ENCODE peak calls at places on chromosomes 7 and 10, in six cellular contexts. One of them, this sample, is unnamed.

GRCh38 chr10:5684971-5685763 is 529 bp downstream of the TASOR2 start:
- DNase-seq in transverse colon: peak
- DNase-seq in GM12878: peak
- DNase-seq in spleen: peak
- DNase-seq in H1: peak
- DNase-seq in stomach: peak
- DNase-seq in this sample: peak

GRCh38 chr10:69338133-69338456 is 59.8 kb downstream of the HK1 start:
- DNase-seq in H1: no peak
- DNase-seq in spleen: no peak
- DNase-seq in transverse colon: no peak
- DNase-seq in stomach: no peak
- DNase-seq in GM12878: no peak
- DNase-seq in this sample: no peak

GRCh38 chr7:134509010-134509409 is 18.4 kb upstream of the AKR1B10 start:
- DNase-seq in stomach: no peak
- DNase-seq in spleen: no peak
- DNase-seq in transverse colon: no peak
- DNase-seq in GM12878: no peak
- DNase-seq in H1: no peak
- DNase-seq in this sample: no peak

GRCh38 chr10:48634198-48634983 is 29.5 kb upstream of the ARHGAP22 start:
- DNase-seq in transverse colon: peak
- DNase-seq in spleen: peak
- DNase-seq in GM12878: peak
- DNase-seq in stomach: no peak
- DNase-seq in H1: no peak
- DNase-seq in this sample: no peak

GRCh38 chr7:42238709-42239395 is 1.8 kb upstream of the GLI3 start:
- DNase-seq in stomach: no peak
- DNase-seq in GM12878: no peak
- DNase-seq in H1: no peak
- DNase-seq in spleen: no peak
- DNase-seq in transverse colon: peak
- DNase-seq in this sample: no peak

GRCh38 chr10:127935115-127935561 is 28.2 kb downstream of the PTPRE start:
- DNase-seq in transverse colon: no peak
- DNase-seq in stomach: no peak
- DNase-seq in H1: no peak
- DNase-seq in spleen: no peak
- DNase-seq in GM12878: no peak
- DNase-seq in this sample: no peak

GRCh38 chr7:16078076-16078952 is 343.0 kb downstream of the CRPPA start:
- DNase-seq in spleen: no peak
- DNase-seq in transverse colon: no peak
- DNase-seq in GM12878: no peak
- DNase-seq in H1: no peak
- DNase-seq in stomach: no peak
- DNase-seq in this sample: peak

GRCh38 chr10:75647675-75648074 is 216.3 kb downstream of the LRMDA start:
- DNase-seq in stomach: no peak
- DNase-seq in transverse colon: no peak
- DNase-seq in spleen: no peak
- DNase-seq in H1: no peak
- DNase-seq in GM12878: no peak
- DNase-seq in this sample: no peak

GRCh38 chr10:76255241-76255640 is 823.8 kb downstream of the LRMDA start:
- DNase-seq in H1: no peak
- DNase-seq in stomach: no peak
- DNase-seq in GM12878: no peak
- DNase-seq in spleen: no peak
- DNase-seq in transverse colon: no peak
- DNase-seq in this sample: no peak

GRCh38 chr10:18658301-18658991 is 785 bp upstream of the ARL5B start:
- DNase-seq in GM12878: peak
- DNase-seq in transverse colon: peak
- DNase-seq in H1: no peak
- DNase-seq in spleen: peak
- DNase-seq in stomach: no peak
- DNase-seq in this sample: no peak

GRCh38 chr10:70052462-70053211 is at the start of gene MACROH2A2:
- DNase-seq in stomach: peak
- DNase-seq in transverse colon: peak
- DNase-seq in H1: peak
- DNase-seq in GM12878: no peak
- DNase-seq in spleen: no peak
- DNase-seq in this sample: peak

GRCh38 chr7:129095258-129095657 is 40.3 kb upstream of the TNPO3 start:
- DNase-seq in GM12878: peak
- DNase-seq in H1: no peak
- DNase-seq in spleen: no peak
- DNase-seq in stomach: no peak
- DNase-seq in transverse colon: peak
- DNase-seq in this sample: no peak

GRCh38 chr7:83908526-83908925 is 259.6 kb upstream of the SEMA3E start:
- DNase-seq in transverse colon: no peak
- DNase-seq in GM12878: no peak
- DNase-seq in spleen: no peak
- DNase-seq in stomach: no peak
- DNase-seq in H1: no peak
- DNase-seq in this sample: no peak

GRCh38 chr10:78474743-78475142 is 441.1 kb downstream of the RPS24 start:
- DNase-seq in stomach: no peak
- DNase-seq in H1: no peak
- DNase-seq in spleen: no peak
- DNase-seq in transverse colon: no peak
- DNase-seq in GM12878: no peak
- DNase-seq in this sample: no peak

GRCh38 chr7:26860361-26860760 is 4.0 kb downstream of the SKAP2 start:
- DNase-seq in stomach: no peak
- DNase-seq in GM12878: no peak
- DNase-seq in spleen: no peak
- DNase-seq in H1: no peak
- DNase-seq in transverse colon: peak
- DNase-seq in this sample: peak

GRCh38 chr7:150402671-150403321 is 23.7 kb downstream of the ZNF775 start:
- DNase-seq in GM12878: no peak
- DNase-seq in spleen: no peak
- DNase-seq in transverse colon: peak
- DNase-seq in H1: no peak
- DNase-seq in stomach: peak
- DNase-seq in this sample: no peak

GRCh38 chr10:73810358-73810734 is 1.1 kb downstream of the NDST2 start:
- DNase-seq in transverse colon: no peak
- DNase-seq in stomach: no peak
- DNase-seq in GM12878: no peak
- DNase-seq in H1: no peak
- DNase-seq in spleen: no peak
- DNase-seq in this sample: no peak

GRCh38 chr10:73812662-73813061 is 1.3 kb upstream of the NDST2 start:
- DNase-seq in GM12878: no peak
- DNase-seq in transverse colon: no peak
- DNase-seq in H1: no peak
- DNase-seq in spleen: peak
- DNase-seq in stomach: no peak
- DNase-seq in this sample: no peak

GRCh38 chr10:73813333-73813732 is 1.9 kb upstream of the NDST2 start:
- DNase-seq in transverse colon: no peak
- DNase-seq in H1: no peak
- DNase-seq in stomach: no peak
- DNase-seq in GM12878: no peak
- DNase-seq in spleen: peak
- DNase-seq in this sample: no peak

GRCh38 chr10:73809061-73809818 is 2.2 kb downstream of the NDST2 start:
- DNase-seq in GM12878: no peak
- DNase-seq in spleen: no peak
- DNase-seq in H1: no peak
- DNase-seq in stomach: no peak
- DNase-seq in transverse colon: no peak
- DNase-seq in this sample: no peak

DNA sequence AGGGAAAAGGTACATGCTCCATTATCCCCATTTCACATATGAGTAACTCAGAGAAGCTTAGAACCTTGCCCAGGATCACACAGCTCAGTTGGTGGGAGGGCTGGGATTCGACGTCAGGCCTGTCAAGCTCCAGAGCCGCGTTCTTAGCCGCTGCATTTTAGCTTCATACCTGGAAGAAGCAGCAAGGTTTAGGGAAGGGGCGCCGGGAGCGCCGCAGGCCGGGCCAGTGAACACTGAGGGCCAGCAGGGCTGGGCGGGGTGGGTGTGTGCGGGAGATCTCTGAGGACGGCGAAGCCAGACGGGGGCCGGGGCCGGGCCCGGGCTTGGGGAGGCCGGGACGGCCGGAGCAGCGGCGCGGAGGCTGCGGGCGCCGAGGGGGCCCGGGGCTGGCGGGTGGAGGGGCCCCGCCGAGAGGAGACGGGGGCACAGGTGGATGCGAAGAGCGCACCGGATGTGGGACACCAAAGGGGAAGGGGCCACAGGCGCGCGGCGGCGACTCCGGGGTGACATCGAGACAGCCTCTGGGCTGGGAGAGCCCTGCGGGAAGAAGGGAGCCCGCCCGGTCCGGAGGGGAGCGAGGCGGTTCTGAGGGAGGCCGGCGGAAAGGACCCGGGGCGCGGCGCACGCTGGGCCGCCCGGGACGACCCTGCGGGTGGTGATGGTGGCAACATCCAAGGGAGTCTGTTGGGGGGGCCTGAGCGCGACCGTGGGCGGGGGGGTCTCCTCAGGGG is 498 bp downstream of the NDST2 start:
- DNase-seq in stomach: peak
- DNase-seq in GM12878: no peak
- DNase-seq in H1: peak
- DNase-seq in spleen: peak
- DNase-seq in transverse colon: peak
- DNase-seq in this sample: no peak
- TF ChIP-seq POLR2AphosphoS5 in stomach: no peak
- TF ChIP-seq POLR2AphosphoS5 in GM12878: no peak
- TF ChIP-seq POLR2AphosphoS5 in H1: no peak
- TF ChIP-seq POLR2AphosphoS5 in spleen: no peak
- TF ChIP-seq POLR2AphosphoS5 in transverse colon: no peak
- TF ChIP-seq POLR2AphosphoS5 in this sample: no peak

GRCh38 chr10:117736655-117737054 is 194.1 kb downstream of the EMX2 start:
- DNase-seq in H1: no peak
- DNase-seq in GM12878: no peak
- DNase-seq in spleen: no peak
- DNase-seq in transverse colon: no peak
- DNase-seq in stomach: no peak
- DNase-seq in this sample: peak
- TF ChIP-seq POLR2AphosphoS5 in H1: no peak
- TF ChIP-seq POLR2AphosphoS5 in GM12878: no peak
- TF ChIP-seq POLR2AphosphoS5 in spleen: no peak
- TF ChIP-seq POLR2AphosphoS5 in transverse colon: no peak
- TF ChIP-seq POLR2AphosphoS5 in stomach: no peak
- TF ChIP-seq POLR2AphosphoS5 in this sample: no peak

GRCh38 chr7:668139-668871 is 58.2 kb upstream of the DNAAF5 start:
- DNase-seq in spleen: peak
- DNase-seq in transverse colon: peak
- DNase-seq in stomach: no peak
- DNase-seq in GM12878: no peak
- DNase-seq in H1: no peak
- DNase-seq in this sample: no peak
- TF ChIP-seq POLR2AphosphoS5 in spleen: no peak
- TF ChIP-seq POLR2AphosphoS5 in transverse colon: peak
- TF ChIP-seq POLR2AphosphoS5 in stomach: no peak
- TF ChIP-seq POLR2AphosphoS5 in GM12878: no peak
- TF ChIP-seq POLR2AphosphoS5 in H1: no peak
- TF ChIP-seq POLR2AphosphoS5 in this sample: no peak

DNA sequence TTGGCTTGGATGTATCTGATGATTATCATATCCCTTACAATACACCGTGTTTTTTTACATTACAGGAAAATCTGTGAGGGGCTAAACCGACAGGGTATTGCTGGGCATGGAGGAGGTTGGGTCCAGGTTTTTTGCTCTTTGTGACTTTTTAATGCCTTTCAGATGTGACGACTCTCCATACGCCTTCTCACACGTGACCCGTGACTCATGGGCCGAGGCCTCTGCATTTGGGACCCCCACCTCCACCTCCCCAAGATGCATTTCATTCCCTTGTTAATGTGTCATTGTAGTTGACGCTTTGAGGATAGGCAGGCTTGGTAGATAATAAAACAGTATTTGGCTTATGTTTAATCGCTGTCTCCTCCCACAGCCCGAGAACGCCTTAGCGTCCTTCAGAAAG is 95.3 kb downstream of the CUX1 start:
- DNase-seq in transverse colon: no peak
- DNase-seq in spleen: peak
- DNase-seq in stomach: no peak
- DNase-seq in H1: no peak
- DNase-seq in GM12878: no peak
- DNase-seq in this sample: no peak
- TF ChIP-seq POLR2AphosphoS5 in transverse colon: peak
- TF ChIP-seq POLR2AphosphoS5 in spleen: no peak
- TF ChIP-seq POLR2AphosphoS5 in stomach: no peak
- TF ChIP-seq POLR2AphosphoS5 in H1: no peak
- TF ChIP-seq POLR2AphosphoS5 in GM12878: no peak
- TF ChIP-seq POLR2AphosphoS5 in this sample: no peak

GRCh38 chr10:12419279-12419847 is 70.0 kb downstream of the CAMK1D start:
- DNase-seq in stomach: no peak
- DNase-seq in GM12878: no peak
- DNase-seq in spleen: peak
- DNase-seq in H1: no peak
- DNase-seq in transverse colon: no peak
- DNase-seq in this sample: peak

GRCh38 chr10:12417341-12417740 is 68.0 kb downstream of the CAMK1D start:
- DNase-seq in H1: no peak
- DNase-seq in spleen: peak
- DNase-seq in GM12878: no peak
- DNase-seq in transverse colon: no peak
- DNase-seq in stomach: no peak
- DNase-seq in this sample: no peak

GRCh38 chr10:12416396-12417090 is 67.2 kb downstream of the CAMK1D start:
- DNase-seq in H1: no peak
- DNase-seq in transverse colon: no peak
- DNase-seq in spleen: peak
- DNase-seq in stomach: no peak
- DNase-seq in GM12878: no peak
- DNase-seq in this sample: no peak

GRCh38 chr10:12418725-12419278 is 69.5 kb downstream of the CAMK1D start:
- DNase-seq in H1: no peak
- DNase-seq in GM12878: no peak
- DNase-seq in transverse colon: no peak
- DNase-seq in spleen: peak
- DNase-seq in stomach: no peak
- DNase-seq in this sample: no peak

DNA sequence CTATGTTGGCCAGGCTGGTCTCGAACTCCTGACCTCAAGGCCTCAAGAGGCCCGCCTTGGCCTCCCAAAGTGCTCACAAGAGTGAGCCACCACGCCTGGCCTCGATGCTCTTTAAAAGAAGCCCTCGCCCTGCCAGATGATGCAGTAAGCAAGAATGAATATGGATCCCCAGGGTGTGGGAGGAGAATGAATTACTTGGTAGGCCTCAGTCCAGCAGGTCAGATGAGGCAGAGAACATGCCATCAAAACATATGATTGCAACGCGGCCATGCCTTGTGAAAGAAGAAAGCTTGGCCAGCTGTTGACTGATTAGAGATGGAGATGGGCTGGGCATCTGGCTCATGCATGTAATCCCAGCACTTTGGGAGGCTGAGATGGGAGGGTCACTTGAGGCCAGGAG is 68.7 kb downstream of the CAMK1D start:
- DNase-seq in H1: no peak
- DNase-seq in stomach: no peak
- DNase-seq in GM12878: no peak
- DNase-seq in spleen: no peak
- DNase-seq in transverse colon: no peak
- DNase-seq in this sample: no peak
- TF ChIP-seq POLR2AphosphoS5 in H1: no peak
- TF ChIP-seq POLR2AphosphoS5 in stomach: no peak
- TF ChIP-seq POLR2AphosphoS5 in GM12878: no peak
- TF ChIP-seq POLR2AphosphoS5 in spleen: no peak
- TF ChIP-seq POLR2AphosphoS5 in transverse colon: no peak
- TF ChIP-seq POLR2AphosphoS5 in this sample: no peak

GRCh38 chr10:132356621-132357195 is 24.7 kb downstream of the LRRC27 start:
- DNase-seq in H1: no peak
- DNase-seq in GM12878: no peak
- DNase-seq in transverse colon: no peak
- DNase-seq in stomach: no peak
- DNase-seq in spleen: peak
- DNase-seq in this sample: no peak
- TF ChIP-seq POLR2AphosphoS5 in H1: no peak
- TF ChIP-seq POLR2AphosphoS5 in GM12878: no peak
- TF ChIP-seq POLR2AphosphoS5 in transverse colon: no peak
- TF ChIP-seq POLR2AphosphoS5 in stomach: no peak
- TF ChIP-seq POLR2AphosphoS5 in spleen: no peak
- TF ChIP-seq POLR2AphosphoS5 in this sample: no peak

This sample was measured in HCT116.